ENCODE peak calls at places on chromosomes 16 and 17, in seven cellular contexts. K is right cardiac atrium; W is CD8-positive, alpha-beta memory T cell; Q is prostate gland; U is CD4-positive, alpha-beta memory T cell; O is GM23248; V is ovary. G is an unnamed sample. For H3K4me1, the result is how much of the 10 kb centered on the place peaks cover.

GRCh38 chr16:2584742-2585650 is 47.2 kb downstream of the PDPK1 start:
- DNase-seq in Q (no peak), W (no peak), U (no peak), V (peak), K (peak), O (no peak), G (no peak)

GRCh38 chr17:56047321-56047720 is 106.0 kb upstream of the ANKFN1 start:
- DNase-seq in U (no peak), W (no peak), Q (no peak), O (no peak), V (no peak), K (no peak), G (no peak)

GRCh38 chr17:5000237-5000639 is 2.5 kb downstream of the KIF1C start:
- DNase-seq in Q (no peak), K (peak), V (peak), W (no peak), O (peak), U (no peak), G (no peak)

GRCh38 chr17:77314601-77315000 is 173.8 kb downstream of the SEC14L1 start:
- DNase-seq in V (no peak), O (no peak), U (no peak), Q (no peak), K (no peak), W (no peak), G (no peak)

GRCh38 chr17:78933025-78933958 is 8.1 kb upstream of the TIMP2 start:
- DNase-seq in W (peak), U (peak), O (peak), Q (no peak), V (peak), K (peak), G (peak)

GRCh38 chr16:17469011-17469741 is 1.6 kb downstream of the XYLT1 start:
- DNase-seq in K (no peak), V (no peak), U (no peak), Q (no peak), O (peak), W (no peak), G (no peak)

GRCh38 chr17:62057696-62058095 is 7.4 kb downstream of the MED13 start:
- DNase-seq in W (no peak), Q (no peak), O (no peak), V (no peak), U (no peak), K (no peak), G (no peak)

GRCh38 chr17:40329981-40330794 is 21.2 kb downstream of the RARA start:
- DNase-seq in V (no peak), U (no peak), Q (peak), O (peak), K (peak), W (no peak), G (no peak)

GRCh38 chr16:4298761-4299522 is 16.9 kb upstream of the GLIS2 start:
- DNase-seq in Q (peak), O (peak), K (peak), W (no peak), U (no peak), V (peak), G (no peak)

GRCh38 chr16:85395207-85395912 is 217.8 kb upstream of the GSE1 start:
- DNase-seq in O (peak), W (no peak), V (peak), K (peak), Q (peak), U (no peak), G (no peak)

GRCh38 chr16:77836801-77837200 is 48.4 kb downstream of the VAT1L start:
- DNase-seq in K (no peak), O (no peak), U (no peak), W (no peak), Q (no peak), V (no peak), G (no peak)

GRCh38 chr17:40194821-40195220 is 17.6 kb downstream of the RAPGEFL1 start:
- DNase-seq in U (no peak), K (no peak), W (no peak), Q (no peak), O (no peak), V (no peak), G (no peak)

GRCh38 chr17:32546031-32546444 is 59.2 kb downstream of the CDK5R1 start:
- DNase-seq in K (no peak), Q (no peak), O (no peak), U (no peak), V (no peak), W (no peak), G (no peak)

GRCh38 chr17:52419256-52419655 is 260.7 kb upstream of the CA10 start:
- DNase-seq in U (no peak), W (no peak), K (no peak), Q (peak), O (no peak), V (no peak), G (no peak)

GRCh38 chr16:17578921-17579876 is 108.4 kb upstream of the XYLT1 start:
- DNase-seq in O (peak), U (peak), W (peak), Q (peak), K (peak), V (peak), G (peak)

GRCh38 chr16:73058616-73059409 is 10.9 kb upstream of the ZFHX3 start:
- DNase-seq in K (peak), V (peak), W (no peak), Q (no peak), U (no peak), O (peak), G (no peak)

GRCh38 chr16:26118575-26118974 is 426.8 kb downstream of the HS3ST4 start:
- DNase-seq in K (no peak), W (no peak), O (no peak), U (no peak), V (no peak), Q (no peak), G (no peak)

GRCh38 chr16:84339316-84339715 is 29.0 kb upstream of the ATP2C2 start:
- DNase-seq in O (no peak), U (no peak), Q (no peak), W (no peak), V (no peak), K (no peak), G (no peak)

GRCh38 chr17:37671028-37671812 is 28.0 kb upstream of the DDX52 start:
- DNase-seq in Q (no peak), U (no peak), V (no peak), O (no peak), K (no peak), W (no peak), G (no peak)

GRCh38 chr17:37671813-37672544 is 28.7 kb upstream of the DDX52 start:
- DNase-seq in V (no peak), O (peak), U (no peak), Q (no peak), W (no peak), K (no peak), G (no peak)

GRCh38 chr17:37674511-37674910 is 31.3 kb upstream of the DDX52 start:
- DNase-seq in U (no peak), O (no peak), Q (no peak), V (no peak), W (no peak), K (no peak), G (no peak)

GRCh38 chr17:37673386-37673785 is 30.1 kb upstream of the DDX52 start:
- DNase-seq in Q (no peak), W (no peak), K (no peak), U (no peak), O (peak), V (no peak), G (no peak)

GRCh38 chr17:37672545-37673078 is 29.4 kb upstream of the DDX52 start:
- DNase-seq in K (no peak), W (no peak), O (peak), U (no peak), V (no peak), Q (no peak), G (no peak)
- H3K4me1 ChIP-seq in K (under half), W (under half), O (under half), U (under half), V (under half), Q (under half), G (under half)

DNA sequence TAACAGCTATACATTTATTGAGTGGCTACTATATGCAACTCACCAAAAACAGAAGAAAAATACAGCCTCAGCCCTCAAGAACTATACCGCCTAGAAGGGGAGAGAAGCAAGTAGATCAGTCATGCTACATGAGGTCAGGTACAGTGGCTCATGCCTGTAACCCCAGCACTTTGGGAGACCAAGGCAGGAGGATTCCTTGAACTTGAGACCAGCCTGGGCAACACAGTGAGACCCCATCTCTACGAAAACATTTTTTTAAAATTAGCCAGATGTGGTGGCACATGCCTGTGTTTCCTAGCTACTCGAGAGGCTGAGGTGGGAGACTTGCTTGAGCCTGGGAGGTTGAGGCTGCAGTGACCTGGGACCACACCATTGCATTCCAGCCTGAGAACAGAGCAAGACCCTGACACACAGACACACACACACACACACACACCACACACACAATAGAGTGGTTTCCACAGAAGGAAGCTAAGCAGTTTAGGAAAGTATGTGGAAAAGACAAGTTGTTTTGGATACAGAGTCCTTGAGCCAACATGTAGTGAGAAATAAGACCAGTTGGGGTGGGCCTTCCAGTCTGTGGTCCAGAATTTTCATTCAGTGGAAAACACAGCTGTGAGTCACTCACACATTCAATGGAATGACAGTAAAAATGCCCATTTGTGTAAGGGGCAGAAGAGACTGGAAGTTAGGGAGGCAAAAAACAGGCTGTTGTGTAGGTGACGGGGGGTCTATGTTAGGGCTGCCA is 10.8 kb upstream of the SNTB2 start:
- DNase-seq in O (peak), K (no peak), Q (no peak), W (no peak), V (no peak), U (no peak), G (no peak)
- H3K4me3 ChIP-seq in O (no peak), K (no peak), Q (no peak), W (no peak), V (no peak), U (no peak), G (no peak)

GRCh38 chr17:57637668-57638010 is 107.5 kb downstream of the CCDC182 start:
- DNase-seq in V (no peak), O (no peak), U (no peak), K (no peak), Q (no peak), W (no peak), G (no peak)

GRCh38 chr17:57638284-57638683 is 106.8 kb downstream of the CCDC182 start:
- DNase-seq in V (no peak), W (no peak), Q (no peak), U (no peak), K (no peak), O (no peak), G (no peak)

GRCh38 chr17:57636985-57637667 is 108.0 kb downstream of the CCDC182 start:
- DNase-seq in V (no peak), O (no peak), K (no peak), U (no peak), W (no peak), Q (no peak), G (no peak)

GRCh38 chr17:57634713-57635465 is 110.2 kb downstream of the CCDC182 start:
- DNase-seq in K (no peak), U (no peak), O (peak), Q (no peak), V (no peak), W (no peak), G (no peak)

GRCh38 chr17:57636274-57636673 is 108.8 kb downstream of the CCDC182 start:
- DNase-seq in K (no peak), W (no peak), Q (no peak), V (no peak), U (no peak), O (no peak), G (no peak)
- H3K4me1 ChIP-seq in K (under half), W (under half), Q (under half), V (under half), U (under half), O (under half), G (under half)

DNA sequence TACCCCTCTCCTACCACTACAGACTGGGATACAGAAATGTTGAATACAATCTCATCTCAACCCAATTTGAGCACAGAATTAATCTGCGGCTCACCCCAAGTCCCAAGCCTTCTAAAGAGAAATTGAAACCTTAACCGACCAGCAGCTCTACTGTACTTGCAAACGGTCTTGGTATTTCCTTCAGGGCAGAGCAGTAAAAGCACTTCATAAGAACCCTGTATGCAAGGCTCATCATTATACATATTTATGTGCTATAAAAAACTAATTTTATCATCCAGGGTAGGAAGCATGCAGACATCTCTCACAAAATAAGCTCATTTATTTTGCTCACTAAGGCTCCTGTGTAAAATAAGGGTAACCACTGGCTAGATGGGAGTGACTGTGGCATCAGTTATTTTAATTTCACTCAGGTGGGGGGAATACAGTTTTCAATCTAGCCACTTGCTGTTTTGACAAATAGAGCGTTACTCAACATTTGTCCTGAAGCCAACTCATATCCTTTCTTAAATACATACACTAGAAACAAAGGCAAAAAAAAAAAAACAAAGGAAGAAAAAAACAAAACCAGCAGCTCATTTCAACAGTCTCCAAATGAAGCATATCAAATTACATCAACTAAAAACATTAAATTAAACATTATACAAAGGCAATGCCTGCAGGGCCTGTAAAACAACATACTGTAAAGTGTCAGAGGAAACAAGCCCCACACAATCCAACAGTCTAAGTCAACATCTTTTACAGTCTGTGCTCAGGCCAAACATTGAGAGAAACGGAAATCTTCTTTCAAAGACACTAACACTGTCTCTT is 65.0 kb downstream of the PARN start:
- DNase-seq in W (no peak), Q (peak), K (no peak), O (peak), U (no peak), V (no peak), G (peak)
- H3K4me3 ChIP-seq in W (no peak), Q (no peak), K (no peak), O (no peak), U (no peak), V (no peak), G (peak)

GRCh38 chr17:81731271-81731670 is 19.2 kb downstream of the SLC25A10 start:
- DNase-seq in W (no peak), Q (no peak), K (no peak), O (peak), U (no peak), V (no peak), G (no peak)
- H3K4me1 ChIP-seq in W (under half), Q (under half), K (under half), O (under half), U (under half), V (under half), G (under half)

GRCh38 chr17:17750881-17751280 is 69.6 kb downstream of the RAI1 start:
- DNase-seq in Q (no peak), O (no peak), V (no peak), U (peak), K (no peak), W (peak), G (peak)

GRCh38 chr17:17749921-17750320 is 68.7 kb downstream of the RAI1 start:
- DNase-seq in V (peak), O (peak), Q (no peak), W (peak), K (no peak), U (peak), G (peak)

GRCh38 chr17:17752822-17753448 is 71.7 kb downstream of the RAI1 start:
- DNase-seq in V (no peak), Q (no peak), O (peak), W (no peak), K (no peak), U (no peak), G (no peak)

GRCh38 chr17:17751996-17752821 is 71.0 kb downstream of the RAI1 start:
- DNase-seq in W (peak), Q (peak), V (peak), U (peak), K (peak), O (peak), G (peak)

GRCh38 chr17:17751489-17751995 is 70.3 kb downstream of the RAI1 start:
- DNase-seq in V (no peak), K (no peak), Q (no peak), U (no peak), W (peak), O (peak), G (peak)
- H3K4me3 ChIP-seq in V (peak), K (peak), Q (peak), U (peak), W (peak), O (peak), G (peak)

GRCh38 chr17:82875418-82875856 is 35.6 kb upstream of the ZNF750 start:
- DNase-seq in Q (peak), W (no peak), V (no peak), K (no peak), U (no peak), O (no peak), G (no peak)

GRCh38 chr17:82879241-82879640 is 39.4 kb upstream of the ZNF750 start:
- DNase-seq in V (no peak), Q (no peak), U (no peak), O (no peak), W (no peak), K (no peak), G (no peak)

GRCh38 chr17:82876149-82876548 is 36.3 kb upstream of the ZNF750 start:
- DNase-seq in U (no peak), K (no peak), O (peak), Q (peak), V (no peak), W (no peak), G (no peak)

GRCh38 chr17:82878545-82878944 is 38.7 kb upstream of the ZNF750 start:
- DNase-seq in V (no peak), Q (no peak), U (no peak), O (no peak), K (no peak), W (no peak), G (no peak)

DNA sequence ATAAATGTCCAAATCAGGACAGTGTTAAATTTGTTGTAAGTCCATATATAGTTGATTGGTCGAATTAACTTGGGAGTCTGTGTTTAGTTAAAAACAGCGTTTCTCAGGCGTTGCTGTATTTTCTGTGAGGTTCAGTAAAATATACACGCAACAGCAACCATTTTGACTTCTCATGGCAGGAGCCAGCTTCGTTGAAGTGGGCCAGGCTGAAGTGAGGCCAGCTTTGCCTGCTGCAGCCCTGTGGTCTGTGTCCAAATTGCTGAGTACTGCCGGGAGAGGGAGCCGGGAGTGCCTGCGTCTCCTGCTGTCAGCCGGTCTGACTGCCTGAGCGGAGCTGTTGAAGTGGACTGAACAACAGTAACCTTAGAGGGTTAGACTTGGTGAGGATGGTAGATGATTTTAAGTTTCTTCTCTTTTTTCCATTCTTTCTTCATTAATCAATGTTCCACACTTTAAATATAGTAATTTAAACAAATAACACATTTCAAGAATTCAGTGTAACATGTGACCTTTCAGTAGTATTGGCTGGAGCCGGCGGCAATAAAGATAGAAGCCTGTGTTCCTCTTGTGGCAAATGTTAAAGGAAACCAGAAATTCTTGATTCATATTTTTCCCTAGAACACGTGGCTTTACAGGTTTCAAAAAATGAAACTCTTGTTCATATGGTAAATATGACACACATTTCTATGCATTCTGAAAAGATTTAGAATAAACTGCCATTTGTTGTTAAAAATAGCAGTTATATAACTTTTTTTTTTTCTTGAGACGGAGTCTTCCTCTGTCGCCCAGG is 37.0 kb upstream of the ZNF750 start:
- DNase-seq in V (peak), W (no peak), Q (peak), O (peak), U (no peak), K (peak), G (no peak)
- H3K4me1 ChIP-seq in V (under half), W (under half), Q (under half), O (under half), U (under half), K (under half), G (under half)

G was measured in CD4-positive, CD25-positive, alpha-beta regulatory T cell.